ENCODE peak calls at places on chromosomes 6 and 20, in eight cellular contexts. One of them, this sample, is unnamed. For H3K27me3, the result is how much of the 10 kb centered on the place peaks cover.

GRCh38 chr20:63942250-63943006 is 13.8 kb downstream of the UCKL1 start:
- DNase-seq in heart right ventricle: peak
- DNase-seq in uterus: peak
- DNase-seq in aorta: peak
- DNase-seq in body of pancreas: peak
- DNase-seq in ovary: peak
- DNase-seq in upper lobe of right lung: peak
- DNase-seq in PC-3: no peak
- DNase-seq in this sample: no peak

GRCh38 chr6:57021086-57021720 is 25.3 kb upstream of the KIAA1586 start:
- DNase-seq in uterus: no peak
- DNase-seq in ovary: no peak
- DNase-seq in upper lobe of right lung: no peak
- DNase-seq in heart right ventricle: no peak
- DNase-seq in body of pancreas: no peak
- DNase-seq in aorta: no peak
- DNase-seq in PC-3: peak
- DNase-seq in this sample: no peak

GRCh38 chr6:33197431-33198048 is 2.9 kb downstream of the RXRB start:
- DNase-seq in heart right ventricle: no peak
- DNase-seq in uterus: no peak
- DNase-seq in ovary: no peak
- DNase-seq in body of pancreas: peak
- DNase-seq in PC-3: peak
- DNase-seq in upper lobe of right lung: peak
- DNase-seq in aorta: peak
- DNase-seq in this sample: no peak

GRCh38 chr20:36252511-36252910 is 16.2 kb downstream of the AAR2 start:
- DNase-seq in uterus: no peak
- DNase-seq in heart right ventricle: no peak
- DNase-seq in upper lobe of right lung: no peak
- DNase-seq in aorta: no peak
- DNase-seq in ovary: no peak
- DNase-seq in PC-3: no peak
- DNase-seq in body of pancreas: no peak
- DNase-seq in this sample: no peak

GRCh38 chr6:106118835-106119443 is 32.8 kb downstream of the PRDM1 start:
- DNase-seq in uterus: no peak
- DNase-seq in PC-3: no peak
- DNase-seq in heart right ventricle: no peak
- DNase-seq in aorta: no peak
- DNase-seq in ovary: no peak
- DNase-seq in body of pancreas: no peak
- DNase-seq in upper lobe of right lung: no peak
- DNase-seq in this sample: no peak

GRCh38 chr6:169847773-169848380 is 96.5 kb downstream of the ERMARD start:
- DNase-seq in heart right ventricle: no peak
- DNase-seq in aorta: no peak
- DNase-seq in body of pancreas: no peak
- DNase-seq in uterus: no peak
- DNase-seq in PC-3: peak
- DNase-seq in upper lobe of right lung: peak
- DNase-seq in ovary: peak
- DNase-seq in this sample: peak

GRCh38 chr6:146433881-146434741 is 109.5 kb upstream of the RAB32 start:
- DNase-seq in body of pancreas: peak
- DNase-seq in uterus: no peak
- DNase-seq in aorta: peak
- DNase-seq in PC-3: no peak
- DNase-seq in upper lobe of right lung: peak
- DNase-seq in ovary: peak
- DNase-seq in heart right ventricle: no peak
- DNase-seq in this sample: no peak

GRCh38 chr6:169738204-169738971 is 13.0 kb downstream of the DYNLT2 start:
- DNase-seq in PC-3: no peak
- DNase-seq in aorta: no peak
- DNase-seq in uterus: no peak
- DNase-seq in body of pancreas: no peak
- DNase-seq in upper lobe of right lung: no peak
- DNase-seq in ovary: no peak
- DNase-seq in heart right ventricle: no peak
- DNase-seq in this sample: no peak

GRCh38 chr6:142377112-142377848 is 75.5 kb downstream of the ADGRG6 start:
- DNase-seq in PC-3: peak
- DNase-seq in ovary: no peak
- DNase-seq in upper lobe of right lung: no peak
- DNase-seq in uterus: no peak
- DNase-seq in aorta: no peak
- DNase-seq in body of pancreas: no peak
- DNase-seq in heart right ventricle: peak
- DNase-seq in this sample: no peak

GRCh38 chr20:11337361-11338130 is 580.1 kb upstream of the BTBD3 start:
- DNase-seq in ovary: no peak
- DNase-seq in upper lobe of right lung: no peak
- DNase-seq in PC-3: no peak
- DNase-seq in uterus: no peak
- DNase-seq in body of pancreas: no peak
- DNase-seq in aorta: no peak
- DNase-seq in heart right ventricle: no peak
- DNase-seq in this sample: no peak

GRCh38 chr6:7705483-7705882 is 20.4 kb upstream of the BMP6 start:
- DNase-seq in aorta: no peak
- DNase-seq in body of pancreas: no peak
- DNase-seq in upper lobe of right lung: no peak
- DNase-seq in PC-3: no peak
- DNase-seq in uterus: no peak
- DNase-seq in ovary: no peak
- DNase-seq in heart right ventricle: no peak
- DNase-seq in this sample: no peak

GRCh38 chr6:43511824-43512415 is 1.8 kb upstream of the LRRC73 start:
- DNase-seq in aorta: no peak
- DNase-seq in uterus: no peak
- DNase-seq in ovary: no peak
- DNase-seq in upper lobe of right lung: no peak
- DNase-seq in PC-3: no peak
- DNase-seq in body of pancreas: no peak
- DNase-seq in heart right ventricle: peak
- DNase-seq in this sample: no peak

GRCh38 chr20:47318596-47319516 is 37.6 kb downstream of the ZMYND8 start:
- DNase-seq in PC-3: peak
- DNase-seq in heart right ventricle: peak
- DNase-seq in upper lobe of right lung: peak
- DNase-seq in aorta: peak
- DNase-seq in body of pancreas: peak
- DNase-seq in uterus: peak
- DNase-seq in ovary: peak
- DNase-seq in this sample: peak

GRCh38 chr6:5506149-5506548 is 244.8 kb downstream of the FARS2 start:
- DNase-seq in heart right ventricle: no peak
- DNase-seq in ovary: no peak
- DNase-seq in aorta: no peak
- DNase-seq in body of pancreas: no peak
- DNase-seq in uterus: no peak
- DNase-seq in PC-3: no peak
- DNase-seq in upper lobe of right lung: no peak
- DNase-seq in this sample: no peak

GRCh38 chr20:23583526-23583925 is 15.2 kb upstream of the CST9L start:
- DNase-seq in uterus: no peak
- DNase-seq in upper lobe of right lung: no peak
- DNase-seq in body of pancreas: no peak
- DNase-seq in PC-3: no peak
- DNase-seq in aorta: no peak
- DNase-seq in heart right ventricle: no peak
- DNase-seq in ovary: no peak
- DNase-seq in this sample: no peak

GRCh38 chr6:129345890-129346289 is 364.1 kb downstream of the ARHGAP18 start:
- DNase-seq in aorta: no peak
- DNase-seq in body of pancreas: no peak
- DNase-seq in heart right ventricle: no peak
- DNase-seq in upper lobe of right lung: no peak
- DNase-seq in PC-3: peak
- DNase-seq in uterus: no peak
- DNase-seq in ovary: no peak
- DNase-seq in this sample: no peak

GRCh38 chr20:37775200-37775599 is 81.4 kb downstream of the CTNNBL1 start:
- DNase-seq in upper lobe of right lung: no peak
- DNase-seq in uterus: no peak
- DNase-seq in body of pancreas: no peak
- DNase-seq in PC-3: no peak
- DNase-seq in aorta: no peak
- DNase-seq in ovary: no peak
- DNase-seq in heart right ventricle: no peak
- DNase-seq in this sample: no peak

GRCh38 chr6:72626126-72626525 is 4.3 kb downstream of the KCNQ5 start:
- DNase-seq in heart right ventricle: no peak
- DNase-seq in PC-3: no peak
- DNase-seq in body of pancreas: no peak
- DNase-seq in aorta: no peak
- DNase-seq in uterus: no peak
- DNase-seq in ovary: no peak
- DNase-seq in upper lobe of right lung: no peak
- DNase-seq in this sample: no peak

GRCh38 chr6:35718911-35719381 is 17.9 kb upstream of the ARMC12 start:
- DNase-seq in ovary: no peak
- DNase-seq in aorta: no peak
- DNase-seq in body of pancreas: no peak
- DNase-seq in upper lobe of right lung: peak
- DNase-seq in heart right ventricle: peak
- DNase-seq in PC-3: no peak
- DNase-seq in uterus: peak
- DNase-seq in this sample: no peak

GRCh38 chr6:94052754-94053153 is 633.4 kb upstream of the EPHA7 start:
- DNase-seq in body of pancreas: no peak
- DNase-seq in PC-3: peak
- DNase-seq in heart right ventricle: no peak
- DNase-seq in upper lobe of right lung: no peak
- DNase-seq in ovary: no peak
- DNase-seq in uterus: no peak
- DNase-seq in aorta: no peak
- DNase-seq in this sample: no peak

GRCh38 chr20:37295595-37295994 is 6.1 kb downstream of the MANBAL start:
- DNase-seq in PC-3: peak
- DNase-seq in upper lobe of right lung: no peak
- DNase-seq in heart right ventricle: no peak
- DNase-seq in ovary: no peak
- DNase-seq in uterus: no peak
- DNase-seq in aorta: no peak
- DNase-seq in body of pancreas: no peak
- DNase-seq in this sample: no peak

GRCh38 chr6:155188707-155189496 is 74.9 kb upstream of the CLDN20 start:
- DNase-seq in heart right ventricle: no peak
- DNase-seq in uterus: peak
- DNase-seq in ovary: no peak
- DNase-seq in body of pancreas: no peak
- DNase-seq in PC-3: peak
- DNase-seq in aorta: no peak
- DNase-seq in upper lobe of right lung: no peak
- DNase-seq in this sample: no peak
- H3K4me3 ChIP-seq in heart right ventricle: no peak
- H3K4me3 ChIP-seq in uterus: no peak
- H3K4me3 ChIP-seq in ovary: no peak
- H3K4me3 ChIP-seq in body of pancreas: no peak
- H3K4me3 ChIP-seq in PC-3: peak
- H3K4me3 ChIP-seq in aorta: no peak
- H3K4me3 ChIP-seq in upper lobe of right lung: no peak
- H3K4me3 ChIP-seq in this sample: no peak

GRCh38 chr6:10416863-10417641 is 2.2 kb upstream of the TFAP2A start:
- DNase-seq in aorta: no peak
- DNase-seq in upper lobe of right lung: no peak
- DNase-seq in ovary: no peak
- DNase-seq in body of pancreas: no peak
- DNase-seq in uterus: no peak
- DNase-seq in PC-3: no peak
- DNase-seq in heart right ventricle: no peak
- DNase-seq in this sample: no peak
- H3K27me3 ChIP-seq in aorta: under half
- H3K27me3 ChIP-seq in upper lobe of right lung: half or more
- H3K27me3 ChIP-seq in ovary: under half
- H3K27me3 ChIP-seq in body of pancreas: half or more
- H3K27me3 ChIP-seq in uterus: half or more
- H3K27me3 ChIP-seq in PC-3: under half
- H3K27me3 ChIP-seq in heart right ventricle: half or more
- H3K27me3 ChIP-seq in this sample: half or more

DNA sequence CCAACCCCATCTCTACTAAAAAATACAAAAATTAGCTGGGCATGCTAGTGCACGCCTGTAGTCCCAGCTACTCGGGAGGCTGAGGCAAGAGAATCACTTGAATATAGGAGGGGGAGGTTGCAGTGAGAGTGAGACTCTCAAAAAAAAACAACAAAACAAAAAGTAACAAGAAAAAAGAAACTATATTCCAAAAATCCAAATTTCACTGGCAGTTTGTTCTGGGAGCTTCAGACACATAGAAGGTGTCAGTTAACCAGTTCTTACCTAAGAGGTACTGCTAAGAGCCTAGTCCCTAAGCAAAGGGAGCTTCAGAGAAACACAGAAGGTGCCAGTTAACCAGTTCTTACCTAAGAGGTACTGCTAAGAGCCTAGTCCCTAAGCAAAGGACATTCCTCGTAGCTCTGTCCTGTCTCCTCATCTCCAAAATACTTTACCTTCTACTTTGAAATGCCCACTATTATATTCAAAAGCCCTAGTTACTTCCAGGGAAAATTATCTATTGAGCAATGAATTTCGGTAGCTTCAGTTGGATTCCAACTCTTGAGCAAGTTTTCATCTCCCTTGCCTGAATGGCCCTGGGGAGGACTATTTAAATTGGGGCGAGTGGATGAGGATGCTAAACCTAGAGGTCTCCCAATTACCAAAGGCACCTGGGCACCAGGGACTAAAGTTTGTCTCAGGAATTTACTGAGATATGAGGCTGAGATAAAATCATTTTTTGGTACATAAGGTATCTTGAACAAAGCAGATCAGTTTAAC is 41.0 kb downstream of the HFE start:
- DNase-seq in aorta: no peak
- DNase-seq in heart right ventricle: no peak
- DNase-seq in upper lobe of right lung: no peak
- DNase-seq in body of pancreas: no peak
- DNase-seq in ovary: no peak
- DNase-seq in PC-3: no peak
- DNase-seq in uterus: no peak
- DNase-seq in this sample: no peak
- H3K4me3 ChIP-seq in aorta: no peak
- H3K4me3 ChIP-seq in heart right ventricle: no peak
- H3K4me3 ChIP-seq in upper lobe of right lung: no peak
- H3K4me3 ChIP-seq in body of pancreas: no peak
- H3K4me3 ChIP-seq in ovary: no peak
- H3K4me3 ChIP-seq in PC-3: peak
- H3K4me3 ChIP-seq in uterus: no peak
- H3K4me3 ChIP-seq in this sample: peak

DNA sequence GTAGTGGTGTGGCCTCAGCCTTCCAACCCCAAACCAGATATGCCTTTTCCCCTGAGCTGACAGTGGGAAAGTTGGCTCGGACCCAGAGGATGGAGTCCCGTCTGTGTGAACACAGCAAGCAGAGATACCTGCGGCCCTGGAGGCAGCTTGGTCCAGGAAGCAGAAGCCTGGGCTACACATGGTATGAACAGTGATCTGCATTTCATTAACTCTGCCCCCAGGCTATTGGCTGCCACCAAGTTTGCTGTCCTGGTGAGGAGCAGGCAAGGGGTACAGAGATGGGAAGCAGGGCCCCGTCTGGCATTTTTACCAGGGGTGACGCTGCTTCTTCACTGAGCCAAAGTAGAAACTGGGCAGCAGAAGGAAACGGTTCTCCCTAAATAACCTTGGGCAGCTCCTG is 90.0 kb downstream of the EDN3 start:
- DNase-seq in PC-3: no peak
- DNase-seq in upper lobe of right lung: no peak
- DNase-seq in heart right ventricle: no peak
- DNase-seq in ovary: no peak
- DNase-seq in uterus: no peak
- DNase-seq in body of pancreas: no peak
- DNase-seq in aorta: no peak
- DNase-seq in this sample: no peak
- H3K27me3 ChIP-seq in PC-3: half or more
- H3K27me3 ChIP-seq in upper lobe of right lung: under half
- H3K27me3 ChIP-seq in heart right ventricle: under half
- H3K27me3 ChIP-seq in ovary: under half
- H3K27me3 ChIP-seq in uterus: under half
- H3K27me3 ChIP-seq in body of pancreas: under half
- H3K27me3 ChIP-seq in aorta: under half
- H3K27me3 ChIP-seq in this sample: under half

This sample was measured in dorsolateral prefrontal cortex.